ENCODE peak calls at places on chromosomes 16 and 17, in four cellular contexts. L, S, X and K are unnamed samples.

GRCh38 chr16:81376880-81377279 is 62.1 kb downstream of the GAN start:
- DNase-seq in S (no peak), L (no peak), X (no peak), K (peak)

GRCh38 chr16:3008749-3009088 is 4.0 kb upstream of the CLDN9 start:
- DNase-seq in S (no peak), L (no peak), X (no peak), K (no peak)

GRCh38 chr16:10121496-10121895 is 60.7 kb downstream of the GRIN2A start:
- DNase-seq in X (no peak), S (no peak), L (peak), K (peak)

GRCh38 chr17:13642188-13642587 is 40.5 kb upstream of the HS3ST3A1 start:
- DNase-seq in X (no peak), S (no peak), L (no peak), K (no peak)

GRCh38 chr16:11155284-11155806 is 100.7 kb downstream of the SOCS1 start:
- DNase-seq in X (no peak), L (peak), S (no peak), K (no peak)

GRCh38 chr16:27195068-27195741 is 8.1 kb upstream of the KDM8 start:
- DNase-seq in X (no peak), L (no peak), S (no peak), K (no peak)

GRCh38 chr17:41308918-41309359 is at the start of gene KRTAP16-1:
- DNase-seq in L (no peak), X (no peak), S (no peak), K (no peak)

GRCh38 chr16:24753437-24753836 is 24.0 kb downstream of the TNRC6A start:
- DNase-seq in S (peak), L (no peak), X (no peak), K (no peak)

GRCh38 chr17:33049781-33050414 is 58.3 kb downstream of the SPACA3 start:
- DNase-seq in L (peak), S (peak), X (peak), K (no peak)

GRCh38 chr16:1458336-1458976 is 14.1 kb upstream of the CCDC154 start:
- DNase-seq in S (no peak), L (no peak), X (no peak), K (no peak)

GRCh38 chr16:89185062-89185751 is 13.7 kb downstream of the CDH15 start:
- DNase-seq in L (no peak), S (no peak), X (no peak), K (no peak)

GRCh38 chr17:48608921-48609505 is 1.8 kb downstream of the HOXB7 start:
- DNase-seq in L (no peak), S (no peak), X (no peak), K (no peak)

GRCh38 chr17:47621293-47622178 is 28.2 kb upstream of the KPNB1 start:
- DNase-seq in X (peak), S (peak), L (peak), K (peak)

GRCh38 chr17:79812206-79812968 is 15.5 kb upstream of the CBX8 start:
- DNase-seq in L (no peak), S (peak), X (no peak), K (no peak)

GRCh38 chr16:19502395-19503131 is 19.3 kb downstream of the GDE1 start:
- DNase-seq in L (peak), X (peak), S (peak), K (no peak)

GRCh38 chr16:83328936-83329335 is 478.8 kb upstream of the HSBP1 start:
- DNase-seq in S (no peak), X (no peak), L (no peak), K (no peak)

GRCh38 chr16:180101-180920 is at the start of gene HBQ1:
- DNase-seq in X (peak), S (peak), L (no peak), K (no peak)

GRCh38 chr16:50464325-50465290 is 83.6 kb upstream of the NKD1 start:
- DNase-seq in S (no peak), L (no peak), X (peak), K (no peak)

GRCh38 chr17:5558815-5559785 is 25.2 kb downstream of the NLRP1 start:
- DNase-seq in S (no peak), L (no peak), X (peak), K (no peak)

GRCh38 chr17:39244016-39244599 is 18.4 kb upstream of the STAC2 start:
- DNase-seq in L (no peak), S (no peak), X (no peak), K (no peak)

GRCh38 chr17:14903810-14904209 is 361.3 kb downstream of the PMP22 start:
- DNase-seq in X (no peak), L (peak), S (no peak), K (no peak)

GRCh38 chr17:29412780-29413565 is 22.8 kb downstream of the TAOK1 start:
- DNase-seq in L (peak), S (no peak), X (no peak), K (peak)

GRCh38 chr17:1274243-1274608 is 4.0 kb downstream of the BHLHA9 start:
- DNase-seq in X (no peak), L (no peak), S (no peak), K (no peak)

GRCh38 chr17:9360610-9361571 is 214.7 kb downstream of the STX8 start:
- DNase-seq in L (peak), X (no peak), S (peak), K (peak)

GRCh38 chr16:67364610-67365256 is 28.6 kb downstream of the TPPP3 start:
- DNase-seq in S (no peak), X (no peak), L (no peak), K (no peak)

GRCh38 chr17:40945414-40945813 is 8.0 kb upstream of the KRT23 start:
- DNase-seq in S (no peak), X (no peak), L (no peak), K (no peak)

GRCh38 chr16:11672206-11673090 is 4.2 kb downstream of the SNN start:
- DNase-seq in L (no peak), S (no peak), X (no peak), K (no peak)

GRCh38 chr17:11506635-11507034 is 91.6 kb upstream of the DNAH9 start:
- DNase-seq in L (no peak), S (no peak), X (no peak), K (no peak)

GRCh38 chr16:69918241-69918640 is 32.9 kb upstream of the CLEC18A start:
- DNase-seq in X (no peak), S (no peak), L (no peak), K (no peak)

GRCh38 chr17:39822051-39822450 is 42.1 kb downstream of the IKZF3 start:
- DNase-seq in S (no peak), X (no peak), L (no peak), K (no peak)

GRCh38 chr17:50661795-50662391 is 27.2 kb downstream of the ABCC3 start:
- DNase-seq in S (peak), X (no peak), L (peak), K (peak)

GRCh38 chr17:39141915-39142664 is 9.3 kb downstream of the PLXDC1 start:
- DNase-seq in X (no peak), S (no peak), L (no peak), K (no peak)

GRCh38 chr17:70089513-70090148 is 14.6 kb downstream of the KCNJ16 start:
- DNase-seq in X (peak), L (no peak), S (no peak), K (peak)

GRCh38 chr16:67202956-67203493 is 4.1 kb downstream of the ELMO3 start:
- DNase-seq in S (no peak), X (no peak), L (no peak), K (no peak)

GRCh38 chr17:44273607-44274006 is 5.7 kb upstream of the SLC4A1 start:
- DNase-seq in X (no peak), L (no peak), S (no peak), K (no peak)

GRCh38 chr16:14668556-14669223 is 25.4 kb downstream of the PLA2G10 start:
- DNase-seq in L (no peak), S (no peak), X (no peak), K (no peak)

GRCh38 chr16:14525021-14525420 is 105.0 kb downstream of the PARN start:
- DNase-seq in X (no peak), S (no peak), L (no peak), K (no peak)

GRCh38 chr16:85662976-85663830 is 25.6 kb downstream of the GINS2 start:
- DNase-seq in X (no peak), S (no peak), L (no peak), K (no peak)